ENCODE peak calls at places on chromosomes 12 and 14, in five cellular contexts. One of them, this sample, is unnamed.

GRCh38 chr12:109715310-109716091 is 1.9 kb downstream of the FAM222A start:
- DNase-seq in GM23248: peak
- DNase-seq in naive B cell: peak
- DNase-seq in SK-N-DZ: no peak
- DNase-seq in H7: peak
- DNase-seq in this sample: no peak

GRCh38 chr12:121789233-121789781 is 4.2 kb downstream of the RHOF start:
- DNase-seq in SK-N-DZ: no peak
- DNase-seq in GM23248: no peak
- DNase-seq in H7: no peak
- DNase-seq in naive B cell: peak
- DNase-seq in this sample: no peak

GRCh38 chr12:19759229-19759628 is 319.9 kb downstream of the AEBP2 start:
- DNase-seq in GM23248: peak
- DNase-seq in naive B cell: no peak
- DNase-seq in SK-N-DZ: no peak
- DNase-seq in H7: no peak
- DNase-seq in this sample: no peak

GRCh38 chr14:35628989-35629388 is 95.0 kb downstream of the INSM2 start:
- DNase-seq in naive B cell: no peak
- DNase-seq in SK-N-DZ: no peak
- DNase-seq in H7: no peak
- DNase-seq in GM23248: no peak
- DNase-seq in this sample: no peak

GRCh38 chr12:88996389-88996788 is 355.9 kb downstream of the DUSP6 start:
- DNase-seq in naive B cell: no peak
- DNase-seq in GM23248: no peak
- DNase-seq in H7: no peak
- DNase-seq in SK-N-DZ: no peak
- DNase-seq in this sample: no peak

GRCh38 chr12:74747305-74747704 is 209.7 kb downstream of the ATXN7L3B start:
- DNase-seq in naive B cell: no peak
- DNase-seq in SK-N-DZ: no peak
- DNase-seq in H7: no peak
- DNase-seq in GM23248: peak
- DNase-seq in this sample: no peak

GRCh38 chr12:132147423-132148367 is 3.4 kb downstream of the NOC4L start:
- DNase-seq in naive B cell: no peak
- DNase-seq in SK-N-DZ: no peak
- DNase-seq in H7: no peak
- DNase-seq in GM23248: no peak
- DNase-seq in this sample: no peak

GRCh38 chr12:52579468-52580450 is 6.1 kb upstream of the KRT74 start:
- DNase-seq in naive B cell: no peak
- DNase-seq in H7: no peak
- DNase-seq in GM23248: no peak
- DNase-seq in SK-N-DZ: no peak
- DNase-seq in this sample: no peak

GRCh38 chr12:40331886-40332285 is 107.1 kb downstream of the LRRK2 start:
- DNase-seq in naive B cell: no peak
- DNase-seq in H7: no peak
- DNase-seq in GM23248: peak
- DNase-seq in SK-N-DZ: no peak
- DNase-seq in this sample: no peak

GRCh38 chr12:32115404-32116104 is 8.9 kb downstream of the BICD1 start:
- DNase-seq in GM23248: peak
- DNase-seq in SK-N-DZ: no peak
- DNase-seq in naive B cell: no peak
- DNase-seq in H7: no peak
- DNase-seq in this sample: peak

GRCh38 chr12:6632026-6632978 is 3.5 kb downstream of the LPAR5 start:
- DNase-seq in SK-N-DZ: peak
- DNase-seq in naive B cell: peak
- DNase-seq in H7: no peak
- DNase-seq in GM23248: no peak
- DNase-seq in this sample: no peak

GRCh38 chr12:69738351-69739286 is at the start of gene RAB3IP:
- DNase-seq in GM23248: peak
- DNase-seq in SK-N-DZ: peak
- DNase-seq in naive B cell: peak
- DNase-seq in H7: peak
- DNase-seq in this sample: peak

GRCh38 chr14:28057286-28058011 is 709.1 kb upstream of the FOXG1 start:
- DNase-seq in naive B cell: no peak
- DNase-seq in H7: no peak
- DNase-seq in GM23248: no peak
- DNase-seq in SK-N-DZ: no peak
- DNase-seq in this sample: no peak

GRCh38 chr12:176321-177181 is 37.4 kb downstream of the SLC6A12 start:
- DNase-seq in SK-N-DZ: peak
- DNase-seq in H7: no peak
- DNase-seq in GM23248: peak
- DNase-seq in naive B cell: no peak
- DNase-seq in this sample: no peak

GRCh38 chr12:78530065-78530765 is 334.4 kb upstream of the SYT1 start:
- DNase-seq in naive B cell: no peak
- DNase-seq in SK-N-DZ: no peak
- DNase-seq in GM23248: peak
- DNase-seq in H7: no peak
- DNase-seq in this sample: no peak

GRCh38 chr14:69573205-69573840 is 1.3 kb downstream of the CCDC177 start:
- DNase-seq in naive B cell: no peak
- DNase-seq in H7: peak
- DNase-seq in SK-N-DZ: no peak
- DNase-seq in GM23248: peak
- DNase-seq in this sample: no peak

GRCh38 chr12:45077259-45077658 is 26.4 kb upstream of the DBX2 start:
- DNase-seq in H7: no peak
- DNase-seq in naive B cell: no peak
- DNase-seq in GM23248: no peak
- DNase-seq in SK-N-DZ: no peak
- DNase-seq in this sample: no peak

GRCh38 chr12:62683724-62684501 is 217.3 kb downstream of the MON2 start:
- DNase-seq in SK-N-DZ: no peak
- DNase-seq in naive B cell: no peak
- DNase-seq in GM23248: peak
- DNase-seq in H7: peak
- DNase-seq in this sample: peak

GRCh38 chr12:8156845-8157244 is at the start of gene ZNF705A:
- DNase-seq in SK-N-DZ: no peak
- DNase-seq in H7: no peak
- DNase-seq in naive B cell: no peak
- DNase-seq in GM23248: peak
- DNase-seq in this sample: no peak

GRCh38 chr14:39425947-39426346 is 6.3 kb downstream of the FBXO33 start:
- DNase-seq in SK-N-DZ: no peak
- DNase-seq in naive B cell: no peak
- DNase-seq in H7: no peak
- DNase-seq in GM23248: no peak
- DNase-seq in this sample: no peak

GRCh38 chr12:54932691-54933090 is 51.9 kb downstream of the TESPA1 start:
- DNase-seq in naive B cell: no peak
- DNase-seq in H7: no peak
- DNase-seq in SK-N-DZ: no peak
- DNase-seq in GM23248: peak
- DNase-seq in this sample: no peak

GRCh38 chr14:83269583-83269982 is 1735.9 kb upstream of the SEL1L start:
- DNase-seq in SK-N-DZ: no peak
- DNase-seq in naive B cell: no peak
- DNase-seq in GM23248: no peak
- DNase-seq in H7: no peak
- DNase-seq in this sample: no peak

GRCh38 chr14:34059925-34060746 is 109.3 kb upstream of the EGLN3 start:
- DNase-seq in SK-N-DZ: peak
- DNase-seq in naive B cell: peak
- DNase-seq in GM23248: peak
- DNase-seq in H7: peak
- DNase-seq in this sample: peak

GRCh38 chr12:113064395-113065125 is 8.0 kb downstream of the DTX1 start:
- DNase-seq in SK-N-DZ: no peak
- DNase-seq in H7: no peak
- DNase-seq in naive B cell: no peak
- DNase-seq in GM23248: no peak
- DNase-seq in this sample: no peak

GRCh38 chr14:74619672-74620131 is 7.7 kb upstream of the LTBP2 start:
- DNase-seq in GM23248: peak
- DNase-seq in H7: no peak
- DNase-seq in SK-N-DZ: no peak
- DNase-seq in naive B cell: no peak
- DNase-seq in this sample: peak

GRCh38 chr14:61537567-61538463 is 157.5 kb upstream of the HIF1A start:
- DNase-seq in H7: peak
- DNase-seq in SK-N-DZ: no peak
- DNase-seq in naive B cell: no peak
- DNase-seq in GM23248: peak
- DNase-seq in this sample: peak

GRCh38 chr12:28973491-28973890 is 175.6 kb upstream of the FAR2 start:
- DNase-seq in H7: no peak
- DNase-seq in GM23248: no peak
- DNase-seq in naive B cell: no peak
- DNase-seq in SK-N-DZ: no peak
- DNase-seq in this sample: no peak

GRCh38 chr14:23483216-23483854 is 13.8 kb downstream of the NGDN start:
- DNase-seq in naive B cell: no peak
- DNase-seq in SK-N-DZ: peak
- DNase-seq in H7: peak
- DNase-seq in GM23248: peak
- DNase-seq in this sample: no peak